ENCODE peak calls at places on chromosomes 7 and 10, in eight cellular contexts. I is ovary, O is A549, U is IMR-90, B is heart left ventricle, W is endothelial cell of umbilical vein, H is psoas muscle, Z is mammary epithelial cell. D is an unnamed sample.

GRCh38 chr7:137592232-137592896 is 248.8 kb upstream of the PTN start:
- DNase-seq in W (peak; percentile 85), U (peak; percentile 84), I (peak; percentile 28), H (no peak), Z (peak; percentile 54), B (peak; percentile 58), O (peak; percentile 44), D (no peak)

GRCh38 chr7:26083113-26083512 is 68.9 kb upstream of the NFE2L3 start:
- DNase-seq in U (no peak), I (no peak), W (no peak), B (no peak), O (no peak), Z (peak; percentile 87), H (no peak), D (no peak)

GRCh38 chr10:117553171-117553814 is 10.7 kb downstream of the EMX2 start:
- DNase-seq in Z (no peak), B (no peak), O (no peak), I (peak; percentile 35), W (no peak), H (no peak), U (no peak), D (no peak)

GRCh38 chr10:71650397-71650796 is 69.2 kb downstream of the C10orf105 start:
- DNase-seq in Z (no peak), B (no peak), I (no peak), H (no peak), O (no peak), U (no peak), W (no peak), D (no peak)

GRCh38 chr10:70672165-70672992 is at the start of gene ADAMTS14:
- DNase-seq in Z (no peak), H (peak; percentile 56), U (no peak), O (peak; percentile 33), I (peak; percentile 35), W (no peak), B (no peak), D (no peak)

GRCh38 chr10:6383099-6383812 is 180.5 kb downstream of the PFKFB3 start:
- DNase-seq in Z (no peak), I (no peak), B (no peak), U (peak; percentile 84), O (no peak), H (no peak), W (peak; percentile 55), D (no peak)

GRCh38 chr7:7793249-7793648 is 74.8 kb upstream of the RPA3 start:
- DNase-seq in O (no peak), Z (no peak), W (no peak), I (no peak), B (no peak), H (no peak), U (no peak), D (no peak)

GRCh38 chr10:122362031-122362592 is 12.4 kb upstream of the PLEKHA1 start:
- DNase-seq in H (no peak), W (no peak), Z (no peak), B (no peak), U (no peak), O (no peak), I (no peak), D (no peak)

GRCh38 chr7:1056006-1056784 is 11.8 kb downstream of the GPR146 start:
- DNase-seq in W (peak; percentile 89), U (no peak), B (peak; percentile 75), Z (peak; percentile 56), H (no peak), O (no peak), I (no peak), D (no peak)

GRCh38 chr7:28900311-28900710 is 57.8 kb downstream of the TRIL start:
- DNase-seq in Z (no peak), I (no peak), W (no peak), O (no peak), U (no peak), B (no peak), H (no peak), D (no peak)

GRCh38 chr7:14836006-14836405 is 66.5 kb downstream of the DGKB start:
- DNase-seq in U (no peak), O (no peak), H (no peak), W (no peak), I (no peak), B (no peak), Z (no peak), D (no peak)

GRCh38 chr7:148242271-148242801 is 348.2 kb upstream of the C7orf33 start:
- DNase-seq in B (no peak), Z (peak; percentile 55), O (peak; percentile 62), I (no peak), U (peak; percentile 16), H (no peak), W (no peak), D (no peak)

GRCh38 chr7:148856891-148857290 is 27.2 kb downstream of the EZH2 start:
- DNase-seq in H (no peak), U (peak; percentile 45), B (no peak), W (no peak), I (no peak), Z (peak; percentile 43), O (no peak), D (no peak)

GRCh38 chr10:71213761-71214440 is 1.5 kb downstream of the UNC5B start:
- DNase-seq in Z (peak; percentile 56), B (peak; percentile 69), U (peak; percentile 80), I (no peak), H (no peak), O (peak; percentile 33), W (peak; percentile 29), D (peak; percentile 65)

GRCh38 chr7:27134392-27134791 is 3.8 kb upstream of the HOXA4 start:
- DNase-seq in B (no peak), I (no peak), Z (peak; percentile 98), O (no peak), U (peak; percentile 97), W (peak; percentile 90), H (no peak), D (no peak)

GRCh38 chr7:30894009-30894408 is 17.6 kb upstream of the AQP1 start:
- DNase-seq in I (no peak), O (no peak), Z (no peak), U (no peak), B (no peak), H (no peak), W (no peak), D (no peak)

GRCh38 chr7:30896041-30896440 is 15.6 kb upstream of the AQP1 start:
- DNase-seq in Z (no peak), B (peak; percentile 12), U (no peak), O (no peak), H (no peak), W (no peak), I (no peak), D (no peak)

GRCh38 chr7:30896783-30897617 is 14.7 kb upstream of the AQP1 start:
- DNase-seq in U (no peak), H (no peak), W (no peak), Z (no peak), I (no peak), O (no peak), B (peak; percentile 51), D (peak; percentile 77)

GRCh38 chr7:30894866-30895408 is 16.7 kb upstream of the AQP1 start:
- DNase-seq in W (no peak), Z (no peak), B (peak; percentile 30), I (no peak), U (no peak), H (no peak), O (no peak), D (no peak)

GRCh38 chr7:30893357-30893756 is 18.3 kb upstream of the AQP1 start:
- DNase-seq in H (no peak), W (peak; percentile 98), Z (no peak), I (no peak), O (no peak), U (peak; percentile 45), B (no peak), D (no peak)
- H3K4me1 ChIP-seq in H (peaks cover 9% of the 10 kb centered on the region), W (peaks cover 20% of the 10 kb centered on the region), Z (no peaks in the 10 kb centered on the region), I (peaks cover 3% of the 10 kb centered on the region), O (peaks cover 8% of the 10 kb centered on the region), U (peaks cover 12% of the 10 kb centered on the region), B (peaks cover 58% of the 10 kb centered on the region), D (peaks cover 44% of the 10 kb centered on the region)

GRCh38 chr7:107751113-107751512 is 7.2 kb downstream of the CBLL1 start:
- DNase-seq in W (no peak), Z (no peak), H (no peak), O (no peak), U (no peak), I (no peak), B (no peak), D (no peak)

GRCh38 chr7:107758667-107759066 is 14.7 kb downstream of the CBLL1 start:
- DNase-seq in B (no peak), O (no peak), I (no peak), W (no peak), H (no peak), Z (no peak), U (no peak), D (no peak)

GRCh38 chr7:107754642-107755041 is 10.7 kb downstream of the CBLL1 start:
- DNase-seq in B (no peak), O (no peak), W (no peak), U (no peak), Z (no peak), I (no peak), H (no peak), D (no peak)
- TF ChIP-seq CTCF in B (no peak), O (peak; percentile 12), W (no peak), U (no peak), Z (peak; percentile 5), I (no peak), H (no peak), D (no peak)

GRCh38 chr7:44046321-44047061 is 2.0 kb downstream of the DBNL start:
- DNase-seq in O (no peak), U (no peak), H (no peak), W (no peak), I (no peak), Z (no peak), B (no peak), D (no peak)
- H3K27ac ChIP-seq in O (no peak overlapping the region), U (no peak overlapping the region), H (no peak overlapping the region), W (no peak overlapping the region), I (no peak overlapping the region), Z (no peak overlapping the region), B (no peak overlapping the region), D (no peak overlapping the region)

GRCh38 chr7:22724861-22725260 is 2.1 kb upstream of the IL6 start:
- DNase-seq in B (no peak), U (no peak), Z (no peak), H (no peak), O (no peak), I (no peak), W (no peak), D (no peak)

GRCh38 chr7:22723642-22724041 is 3.4 kb upstream of the IL6 start:
- DNase-seq in B (no peak), I (no peak), H (no peak), W (no peak), O (no peak), U (no peak), Z (no peak), D (no peak)

GRCh38 chr7:22726345-22726848 is 603 bp upstream of the IL6 start:
- DNase-seq in U (peak; percentile 90), B (no peak), H (peak; percentile 35), O (peak; percentile 76), I (peak; percentile 36), Z (peak; percentile 77), W (peak; percentile 84), D (peak; percentile 36)

GRCh38 chr7:22726849-22727792 is at the start of gene IL6:
- DNase-seq in H (peak; percentile 84), U (peak; percentile 97), Z (peak; percentile 84), I (peak; percentile 86), O (no peak), B (peak; percentile 93), W (peak; percentile 91), D (peak; percentile 67)

DNA sequence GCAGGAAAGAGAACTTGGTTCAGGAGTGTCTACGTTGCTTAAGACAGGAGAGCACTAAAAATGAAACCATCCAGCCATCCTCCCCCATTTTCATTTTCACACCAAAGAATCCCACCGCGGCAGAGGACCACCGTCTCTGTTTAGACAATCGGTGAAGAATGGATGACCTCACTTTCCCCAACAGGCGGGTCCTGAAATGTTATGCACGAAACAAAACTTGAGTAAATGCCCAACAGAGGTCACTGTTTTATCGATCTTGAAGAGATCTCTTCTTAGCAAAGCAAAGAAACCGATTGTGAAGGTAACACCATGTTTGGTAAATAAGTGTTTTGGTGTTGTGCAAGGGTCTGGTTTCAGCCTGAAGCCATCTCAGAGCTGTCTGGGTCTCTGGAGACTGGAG is 1.4 kb upstream of the IL6 start:
- DNase-seq in Z (no peak), U (peak; percentile 48), I (no peak), W (no peak), O (no peak), H (no peak), B (no peak), D (no peak)
- H3K4me1 ChIP-seq in Z (peaks cover 32% of the 10 kb centered on the region), U (peaks cover 21% of the 10 kb centered on the region), I (no peaks in the 10 kb centered on the region), W (peaks cover 51% of the 10 kb centered on the region), O (peaks cover 21% of the 10 kb centered on the region), H (peaks cover 37% of the 10 kb centered on the region), B (peaks cover 77% of the 10 kb centered on the region), D (no peaks in the 10 kb centered on the region)